ENCODE peak calls at places on chromosomes 16 and 17, in seven cellular contexts. J, U, Y, E, W, O and R are unnamed samples.

GRCh38 chr17:55458977-55459376 is 37.3 kb upstream of the MMD start:
- DNase-seq in Y (peak), O (peak), W (no peak), E (peak), U (no peak), J (no peak), R (no peak)

GRCh38 chr17:58694302-58694701 is 1.9 kb downstream of the RAD51C start:
- DNase-seq in J (no peak), O (no peak), W (no peak), U (no peak), Y (no peak), E (no peak), R (no peak)

GRCh38 chr16:2276501-2277195 is 8.7 kb upstream of the RNPS1 start:
- DNase-seq in W (no peak), U (no peak), O (no peak), E (no peak), J (no peak), Y (no peak), R (no peak)

GRCh38 chr16:58459344-58460218 is 40.4 kb upstream of the NDRG4 start:
- DNase-seq in Y (peak), U (no peak), J (no peak), W (peak), O (peak), E (peak), R (no peak)

GRCh38 chr16:8858994-8859912 is 9.6 kb downstream of the CARHSP1 start:
- DNase-seq in W (no peak), Y (no peak), E (no peak), O (no peak), J (no peak), U (no peak), R (no peak)

GRCh38 chr16:1287982-1288670 is 21.3 kb upstream of the UBE2I start:
- DNase-seq in Y (no peak), J (no peak), O (peak), W (no peak), U (no peak), E (no peak), R (no peak)

GRCh38 chr17:59093145-59093701 is 13.5 kb downstream of the TRIM37 start:
- DNase-seq in Y (no peak), J (no peak), O (no peak), W (no peak), E (no peak), U (no peak), R (no peak)

GRCh38 chr17:32960815-32961214 is 30.8 kb upstream of the SPACA3 start:
- DNase-seq in W (no peak), Y (no peak), J (no peak), O (no peak), E (no peak), U (no peak), R (no peak)

GRCh38 chr16:88888057-88888777 is 21.8 kb upstream of the PABPN1L start:
- DNase-seq in U (no peak), O (no peak), W (no peak), J (no peak), Y (no peak), E (no peak), R (no peak)

GRCh38 chr17:79812969-79813825 is 16.3 kb upstream of the CBX8 start:
- DNase-seq in O (peak), J (no peak), U (peak), W (peak), E (no peak), Y (no peak), R (no peak)

GRCh38 chr17:38451840-38452529 is 23.7 kb downstream of the ARHGAP23 start:
- DNase-seq in Y (no peak), O (peak), U (peak), W (no peak), J (no peak), E (no peak), R (no peak)

GRCh38 chr17:81580481-81580880 is 28.3 kb upstream of the FAAP100 start:
- DNase-seq in J (no peak), Y (no peak), E (no peak), O (no peak), W (no peak), U (no peak), R (no peak)

GRCh38 chr17:42819939-42820535 is 4.0 kb downstream of the BECN1 start:
- DNase-seq in J (peak), W (peak), O (peak), E (peak), U (peak), Y (peak), R (peak)

GRCh38 chr17:81004336-81005015 is 12.8 kb downstream of the CHMP6 start:
- DNase-seq in W (no peak), U (peak), E (no peak), Y (no peak), J (no peak), O (no peak), R (no peak)

GRCh38 chr16:85126731-85127662 is 14.7 kb upstream of the CIBAR2 start:
- DNase-seq in E (no peak), Y (peak), W (no peak), O (peak), J (no peak), U (peak), R (no peak)